ENCODE peak calls at places on chromosomes 5 and 9, in six cellular contexts. One of them, this sample, is unnamed.
A peak's percentile ranks its signal among the peaks of the same experiment; 100 is the strongest.

GRCh38 chr9:25029724-25030123 is 484.0 kb upstream of the IZUMO3 start:
- DNase-seq in epithelial cell of esophagus: no peak
- DNase-seq in vagina: no peak
- DNase-seq in dorsolateral prefrontal cortex: no peak
- DNase-seq in cardiac muscle cell: no peak
- DNase-seq in GM23338: no peak
- DNase-seq in this sample: no peak

GRCh38 chr5:179267071-179267670 is 78.1 kb downstream of the ADAMTS2 start:
- DNase-seq in cardiac muscle cell: no peak
- DNase-seq in vagina: peak; percentile 85
- DNase-seq in dorsolateral prefrontal cortex: no peak
- DNase-seq in epithelial cell of esophagus: no peak
- DNase-seq in GM23338: no peak
- DNase-seq in this sample: no peak

GRCh38 chr5:123965626-123966025 is 453.6 kb downstream of the CSNK1G3 start:
- DNase-seq in cardiac muscle cell: no peak
- DNase-seq in GM23338: no peak
- DNase-seq in vagina: no peak
- DNase-seq in epithelial cell of esophagus: no peak
- DNase-seq in dorsolateral prefrontal cortex: no peak
- DNase-seq in this sample: no peak

GRCh38 chr5:37886207-37886905 is 46.5 kb upstream of the GDNF start:
- DNase-seq in epithelial cell of esophagus: no peak
- DNase-seq in GM23338: no peak
- DNase-seq in cardiac muscle cell: peak; percentile 29
- DNase-seq in vagina: no peak
- DNase-seq in dorsolateral prefrontal cortex: peak; percentile 9
- DNase-seq in this sample: no peak

GRCh38 chr9:130731355-130731754 is 37.8 kb downstream of the EXOSC2 start:
- DNase-seq in cardiac muscle cell: no peak
- DNase-seq in vagina: no peak
- DNase-seq in dorsolateral prefrontal cortex: no peak
- DNase-seq in GM23338: no peak
- DNase-seq in epithelial cell of esophagus: no peak
- DNase-seq in this sample: no peak

GRCh38 chr5:81147011-81147594 is 86.0 kb upstream of the CKMT2 start:
- DNase-seq in cardiac muscle cell: no peak
- DNase-seq in epithelial cell of esophagus: no peak
- DNase-seq in vagina: no peak
- DNase-seq in dorsolateral prefrontal cortex: no peak
- DNase-seq in GM23338: no peak
- DNase-seq in this sample: no peak

GRCh38 chr9:107929439-107929838 is 439.9 kb upstream of the KLF4 start:
- DNase-seq in epithelial cell of esophagus: peak; percentile 72
- DNase-seq in cardiac muscle cell: peak; percentile 72
- DNase-seq in dorsolateral prefrontal cortex: no peak
- DNase-seq in GM23338: no peak
- DNase-seq in vagina: no peak
- DNase-seq in this sample: no peak

GRCh38 chr9:82763631-82764030 is 299.3 kb downstream of the RASEF start:
- DNase-seq in cardiac muscle cell: no peak
- DNase-seq in vagina: no peak
- DNase-seq in GM23338: peak; percentile 64
- DNase-seq in epithelial cell of esophagus: peak; percentile 24
- DNase-seq in dorsolateral prefrontal cortex: peak; percentile 4
- DNase-seq in this sample: no peak

GRCh38 chr5:161085081-161085480 is 233.1 kb upstream of the ATP10B start:
- DNase-seq in vagina: no peak
- DNase-seq in dorsolateral prefrontal cortex: no peak
- DNase-seq in epithelial cell of esophagus: no peak
- DNase-seq in GM23338: no peak
- DNase-seq in cardiac muscle cell: no peak
- DNase-seq in this sample: no peak

GRCh38 chr5:29321591-29321990 is 1871.9 kb upstream of the CDH6 start:
- DNase-seq in vagina: no peak
- DNase-seq in GM23338: no peak
- DNase-seq in cardiac muscle cell: no peak
- DNase-seq in dorsolateral prefrontal cortex: no peak
- DNase-seq in epithelial cell of esophagus: no peak
- DNase-seq in this sample: no peak

GRCh38 chr9:132199056-132199455 is 37.2 kb downstream of the NTNG2 start:
- DNase-seq in epithelial cell of esophagus: peak; percentile 51
- DNase-seq in GM23338: no peak
- DNase-seq in dorsolateral prefrontal cortex: no peak
- DNase-seq in vagina: no peak
- DNase-seq in cardiac muscle cell: no peak
- DNase-seq in this sample: no peak

GRCh38 chr9:14031015-14031414 is 282.9 kb downstream of the NFIB start:
- DNase-seq in dorsolateral prefrontal cortex: no peak
- DNase-seq in epithelial cell of esophagus: peak; percentile 50
- DNase-seq in cardiac muscle cell: peak; percentile 95
- DNase-seq in vagina: no peak
- DNase-seq in GM23338: peak; percentile 68
- DNase-seq in this sample: no peak
- H3K4me3 ChIP-seq in dorsolateral prefrontal cortex: no peak overlapping the region
- H3K4me3 ChIP-seq in epithelial cell of esophagus: no peak overlapping the region
- H3K4me3 ChIP-seq in cardiac muscle cell: no peak overlapping the region
- H3K4me3 ChIP-seq in vagina: no peak overlapping the region
- H3K4me3 ChIP-seq in GM23338: no peak overlapping the region
- H3K4me3 ChIP-seq in this sample: no peak overlapping the region

GRCh38 chr5:97835128-97835527 is 652.1 kb upstream of the RIOK2 start:
- DNase-seq in vagina: no peak
- DNase-seq in dorsolateral prefrontal cortex: no peak
- DNase-seq in epithelial cell of esophagus: no peak
- DNase-seq in GM23338: no peak
- DNase-seq in cardiac muscle cell: no peak
- DNase-seq in this sample: no peak
- TF ChIP-seq CTCF in vagina: no peak
- TF ChIP-seq CTCF in dorsolateral prefrontal cortex: no peak
- TF ChIP-seq CTCF in epithelial cell of esophagus: no peak
- TF ChIP-seq CTCF in GM23338: no peak
- TF ChIP-seq CTCF in cardiac muscle cell: no peak
- TF ChIP-seq CTCF in this sample: no peak

DNA sequence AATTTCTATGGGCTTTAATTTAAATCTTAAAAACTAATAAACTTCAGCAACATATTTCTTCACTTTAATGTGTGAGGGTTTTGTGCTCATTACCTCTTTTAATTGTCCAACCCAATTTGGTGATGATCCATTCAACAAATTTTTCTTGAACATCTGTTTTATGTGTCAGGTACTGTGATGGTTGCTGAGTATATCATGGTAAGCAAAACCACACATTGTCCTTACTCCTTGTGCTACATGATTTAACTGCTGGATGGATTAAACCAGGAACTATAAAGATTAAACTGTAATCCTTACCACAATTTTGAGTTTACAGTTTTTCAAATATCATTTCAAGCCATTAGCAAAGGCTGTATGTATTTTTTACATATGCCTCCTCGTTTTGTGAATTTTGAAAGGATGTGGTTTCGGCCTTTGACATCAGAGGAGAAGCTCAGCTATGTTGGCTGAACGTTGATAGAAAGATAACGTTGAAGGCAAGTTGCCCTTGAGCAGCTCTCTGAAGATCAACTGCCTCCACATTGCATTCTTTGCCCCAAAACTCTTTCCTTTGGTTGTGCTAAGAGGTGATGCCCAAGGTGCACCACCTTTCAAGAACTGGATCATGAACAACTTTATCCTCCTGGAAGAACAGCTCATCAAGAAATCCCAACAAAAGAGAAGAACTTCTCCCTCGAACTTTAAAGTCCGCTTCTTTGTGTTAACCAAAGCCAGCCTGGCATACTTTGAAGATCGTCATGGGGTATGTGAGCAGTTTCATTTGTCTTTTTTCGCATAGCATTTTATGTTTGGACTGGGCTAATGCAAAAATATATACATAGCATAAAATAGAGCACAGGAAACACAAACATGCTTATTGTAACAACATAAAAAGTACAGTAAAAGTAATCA is at the start of gene ITK:
- DNase-seq in epithelial cell of esophagus: no peak
- DNase-seq in vagina: no peak
- DNase-seq in cardiac muscle cell: no peak
- DNase-seq in GM23338: no peak
- DNase-seq in dorsolateral prefrontal cortex: no peak
- DNase-seq in this sample: no peak
- H3K4me3 ChIP-seq in epithelial cell of esophagus: no peak within 1 kb of the TSS
- H3K4me3 ChIP-seq in vagina: no peak within 1 kb of the TSS
- H3K4me3 ChIP-seq in cardiac muscle cell: no peak within 1 kb of the TSS
- H3K4me3 ChIP-seq in GM23338: no peak within 1 kb of the TSS
- H3K4me3 ChIP-seq in dorsolateral prefrontal cortex: no peak within 1 kb of the TSS
- H3K4me3 ChIP-seq in this sample: no peak within 1 kb of the TSS

GRCh38 chr9:93009337-93010015 is 49.0 kb upstream of the SUSD3 start:
- DNase-seq in vagina: no peak
- DNase-seq in epithelial cell of esophagus: no peak
- DNase-seq in GM23338: no peak
- DNase-seq in dorsolateral prefrontal cortex: no peak
- DNase-seq in cardiac muscle cell: no peak
- DNase-seq in this sample: no peak
- TF ChIP-seq CTCF in vagina: no peak
- TF ChIP-seq CTCF in epithelial cell of esophagus: no peak
- TF ChIP-seq CTCF in GM23338: no peak
- TF ChIP-seq CTCF in dorsolateral prefrontal cortex: no peak
- TF ChIP-seq CTCF in cardiac muscle cell: no peak
- TF ChIP-seq CTCF in this sample: no peak

GRCh38 chr9:133577463-133578112 is 31.6 kb downstream of the FAM163B start:
- DNase-seq in GM23338: no peak
- DNase-seq in epithelial cell of esophagus: no peak
- DNase-seq in dorsolateral prefrontal cortex: no peak
- DNase-seq in vagina: no peak
- DNase-seq in cardiac muscle cell: no peak
- DNase-seq in this sample: no peak
- H3K4me3 ChIP-seq in GM23338: no peak overlapping the region
- H3K4me3 ChIP-seq in epithelial cell of esophagus: no peak overlapping the region
- H3K4me3 ChIP-seq in dorsolateral prefrontal cortex: no peak overlapping the region
- H3K4me3 ChIP-seq in vagina: no peak overlapping the region
- H3K4me3 ChIP-seq in cardiac muscle cell: no peak overlapping the region
- H3K4me3 ChIP-seq in this sample: no peak overlapping the region

GRCh38 chr9:137723396-137724113 is 104.8 kb downstream of the EHMT1 start:
- DNase-seq in vagina: no peak
- DNase-seq in dorsolateral prefrontal cortex: no peak
- DNase-seq in GM23338: no peak
- DNase-seq in epithelial cell of esophagus: no peak
- DNase-seq in cardiac muscle cell: no peak
- DNase-seq in this sample: no peak

GRCh38 chr9:137722481-137722880 is 103.7 kb downstream of the EHMT1 start:
- DNase-seq in GM23338: no peak
- DNase-seq in cardiac muscle cell: no peak
- DNase-seq in dorsolateral prefrontal cortex: no peak
- DNase-seq in epithelial cell of esophagus: no peak
- DNase-seq in vagina: no peak
- DNase-seq in this sample: no peak

GRCh38 chr9:137720571-137721110 is 101.8 kb downstream of the EHMT1 start:
- DNase-seq in GM23338: no peak
- DNase-seq in vagina: no peak
- DNase-seq in cardiac muscle cell: no peak
- DNase-seq in dorsolateral prefrontal cortex: no peak
- DNase-seq in epithelial cell of esophagus: peak; percentile 98
- DNase-seq in this sample: no peak

GRCh38 chr9:137721479-137721878 is 102.7 kb downstream of the EHMT1 start:
- DNase-seq in dorsolateral prefrontal cortex: no peak
- DNase-seq in epithelial cell of esophagus: no peak
- DNase-seq in GM23338: no peak
- DNase-seq in vagina: no peak
- DNase-seq in cardiac muscle cell: no peak
- DNase-seq in this sample: no peak

GRCh38 chr9:137721899-137722298 is 103.1 kb downstream of the EHMT1 start:
- DNase-seq in epithelial cell of esophagus: no peak
- DNase-seq in vagina: no peak
- DNase-seq in cardiac muscle cell: no peak
- DNase-seq in dorsolateral prefrontal cortex: no peak
- DNase-seq in GM23338: no peak
- DNase-seq in this sample: no peak
- TF ChIP-seq CTCF in epithelial cell of esophagus: no peak
- TF ChIP-seq CTCF in vagina: no peak
- TF ChIP-seq CTCF in cardiac muscle cell: no peak
- TF ChIP-seq CTCF in dorsolateral prefrontal cortex: peak; percentile 13
- TF ChIP-seq CTCF in GM23338: peak; percentile 47
- TF ChIP-seq CTCF in this sample: no peak

DNA sequence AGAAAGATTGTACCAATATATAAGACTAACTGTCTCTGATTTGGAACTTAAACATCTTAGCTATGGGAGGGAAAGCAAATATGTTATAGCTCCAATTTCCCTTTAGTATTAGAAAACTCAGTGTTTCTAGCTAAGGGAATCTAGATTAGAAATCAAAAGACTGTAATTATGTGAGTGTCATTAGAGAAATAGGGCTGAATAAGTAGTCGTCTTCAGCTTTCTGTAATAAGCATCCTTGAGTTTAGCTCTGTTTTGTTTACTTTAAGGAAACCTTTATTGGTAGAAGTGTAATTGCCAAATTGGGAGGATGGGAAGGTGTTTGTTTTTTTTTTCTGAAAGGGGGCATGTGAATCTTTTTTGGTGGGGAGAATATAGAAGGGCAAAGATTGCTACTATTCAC is 5.2 kb downstream of the DMXL1 start:
- DNase-seq in dorsolateral prefrontal cortex: no peak
- DNase-seq in cardiac muscle cell: no peak
- DNase-seq in vagina: no peak
- DNase-seq in GM23338: no peak
- DNase-seq in epithelial cell of esophagus: no peak
- DNase-seq in this sample: no peak
- H3K4me3 ChIP-seq in dorsolateral prefrontal cortex: no peak overlapping the region
- H3K4me3 ChIP-seq in cardiac muscle cell: no peak overlapping the region
- H3K4me3 ChIP-seq in vagina: no peak overlapping the region
- H3K4me3 ChIP-seq in GM23338: no peak overlapping the region
- H3K4me3 ChIP-seq in epithelial cell of esophagus: no peak overlapping the region
- H3K4me3 ChIP-seq in this sample: no peak overlapping the region